ENCODE peak calls at places on chromosomes 6 and 20, in seven cellular contexts. One of them, this sample, is unnamed. For H3K4me1, the result is how much of the 10 kb centered on the place peaks cover.

GRCh38 chr6:80439721-80440488 is 333.4 kb downstream of the BCKDHB start:
- DNase-seq in fibroblast of lung: no peak
- DNase-seq in GM23248: no peak
- DNase-seq in H9: no peak
- DNase-seq in neuronal stem cell: no peak
- DNase-seq in mammary epithelial cell: peak
- DNase-seq in trophoblast cell: peak
- DNase-seq in this sample: no peak

GRCh38 chr20:45345104-45345936 is 2.9 kb downstream of the SDC4 start:
- DNase-seq in fibroblast of lung: no peak
- DNase-seq in GM23248: no peak
- DNase-seq in H9: no peak
- DNase-seq in neuronal stem cell: no peak
- DNase-seq in mammary epithelial cell: peak
- DNase-seq in trophoblast cell: peak
- DNase-seq in this sample: no peak

GRCh38 chr6:3205913-3206312 is 21.5 kb downstream of the TUBB2B start:
- DNase-seq in fibroblast of lung: peak
- DNase-seq in GM23248: peak
- DNase-seq in H9: no peak
- DNase-seq in neuronal stem cell: no peak
- DNase-seq in mammary epithelial cell: peak
- DNase-seq in trophoblast cell: peak
- DNase-seq in this sample: peak

GRCh38 chr6:45684476-45684875 is 306.7 kb upstream of the SUPT3H start:
- DNase-seq in fibroblast of lung: no peak
- DNase-seq in GM23248: no peak
- DNase-seq in H9: no peak
- DNase-seq in neuronal stem cell: no peak
- DNase-seq in mammary epithelial cell: no peak
- DNase-seq in trophoblast cell: no peak
- DNase-seq in this sample: no peak

GRCh38 chr6:90860822-90861601 is 274.1 kb upstream of the MAP3K7 start:
- DNase-seq in fibroblast of lung: peak
- DNase-seq in GM23248: peak
- DNase-seq in H9: no peak
- DNase-seq in neuronal stem cell: no peak
- DNase-seq in mammary epithelial cell: no peak
- DNase-seq in trophoblast cell: peak
- DNase-seq in this sample: no peak

GRCh38 chr20:44157061-44157460 is 29.9 kb downstream of the JPH2 start:
- DNase-seq in fibroblast of lung: no peak
- DNase-seq in GM23248: no peak
- DNase-seq in H9: no peak
- DNase-seq in neuronal stem cell: no peak
- DNase-seq in mammary epithelial cell: no peak
- DNase-seq in trophoblast cell: no peak
- DNase-seq in this sample: no peak

GRCh38 chr6:69231983-69232382 is 564.8 kb downstream of the LMBRD1 start:
- DNase-seq in fibroblast of lung: no peak
- DNase-seq in GM23248: no peak
- DNase-seq in H9: no peak
- DNase-seq in neuronal stem cell: no peak
- DNase-seq in mammary epithelial cell: no peak
- DNase-seq in trophoblast cell: no peak
- DNase-seq in this sample: no peak

GRCh38 chr6:105835373-105835772 is 250.8 kb upstream of the PRDM1 start:
- DNase-seq in fibroblast of lung: peak
- DNase-seq in GM23248: no peak
- DNase-seq in H9: peak
- DNase-seq in neuronal stem cell: peak
- DNase-seq in mammary epithelial cell: peak
- DNase-seq in trophoblast cell: peak
- DNase-seq in this sample: peak

GRCh38 chr6:99712560-99712959 is 105.9 kb downstream of the PRDM13 start:
- DNase-seq in fibroblast of lung: no peak
- DNase-seq in GM23248: no peak
- DNase-seq in H9: no peak
- DNase-seq in neuronal stem cell: no peak
- DNase-seq in mammary epithelial cell: no peak
- DNase-seq in trophoblast cell: no peak
- DNase-seq in this sample: no peak

GRCh38 chr6:56440551-56440981 is 193.2 kb upstream of the COL21A1 start:
- DNase-seq in fibroblast of lung: no peak
- DNase-seq in GM23248: no peak
- DNase-seq in H9: no peak
- DNase-seq in neuronal stem cell: no peak
- DNase-seq in mammary epithelial cell: peak
- DNase-seq in trophoblast cell: no peak
- DNase-seq in this sample: no peak

GRCh38 chr6:123213921-123214320 is 217.9 kb downstream of the CLVS2 start:
- DNase-seq in fibroblast of lung: no peak
- DNase-seq in GM23248: no peak
- DNase-seq in H9: no peak
- DNase-seq in neuronal stem cell: no peak
- DNase-seq in mammary epithelial cell: no peak
- DNase-seq in trophoblast cell: no peak
- DNase-seq in this sample: no peak

GRCh38 chr20:9635756-9636155 is 121.4 kb downstream of the LAMP5 start:
- DNase-seq in fibroblast of lung: no peak
- DNase-seq in GM23248: peak
- DNase-seq in H9: no peak
- DNase-seq in neuronal stem cell: no peak
- DNase-seq in mammary epithelial cell: no peak
- DNase-seq in trophoblast cell: no peak
- DNase-seq in this sample: no peak

GRCh38 chr6:53347921-53348435 is 772 bp downstream of the ELOVL5 start:
- DNase-seq in fibroblast of lung: peak
- DNase-seq in GM23248: peak
- DNase-seq in H9: peak
- DNase-seq in neuronal stem cell: peak
- DNase-seq in mammary epithelial cell: peak
- DNase-seq in trophoblast cell: peak
- DNase-seq in this sample: peak

GRCh38 chr20:8331740-8332412 is 199.8 kb downstream of the PLCB1 start:
- DNase-seq in fibroblast of lung: peak
- DNase-seq in GM23248: peak
- DNase-seq in H9: no peak
- DNase-seq in neuronal stem cell: no peak
- DNase-seq in mammary epithelial cell: no peak
- DNase-seq in trophoblast cell: no peak
- DNase-seq in this sample: no peak

GRCh38 chr20:49323622-49324238 is 45.9 kb upstream of the ZNFX1 start:
- DNase-seq in fibroblast of lung: peak
- DNase-seq in GM23248: peak
- DNase-seq in H9: peak
- DNase-seq in neuronal stem cell: no peak
- DNase-seq in mammary epithelial cell: peak
- DNase-seq in trophoblast cell: peak
- DNase-seq in this sample: peak

GRCh38 chr6:23663652-23664051 is 462.4 kb upstream of the NRSN1 start:
- DNase-seq in fibroblast of lung: no peak
- DNase-seq in GM23248: no peak
- DNase-seq in H9: no peak
- DNase-seq in neuronal stem cell: no peak
- DNase-seq in mammary epithelial cell: no peak
- DNase-seq in trophoblast cell: no peak
- DNase-seq in this sample: no peak

GRCh38 chr20:7308163-7308562 is 540.7 kb downstream of the BMP2 start:
- DNase-seq in fibroblast of lung: no peak
- DNase-seq in GM23248: no peak
- DNase-seq in H9: no peak
- DNase-seq in neuronal stem cell: no peak
- DNase-seq in mammary epithelial cell: peak
- DNase-seq in trophoblast cell: no peak
- DNase-seq in this sample: no peak

GRCh38 chr20:18694071-18694470 is 106.2 kb downstream of the DTD1 start:
- DNase-seq in fibroblast of lung: no peak
- DNase-seq in GM23248: no peak
- DNase-seq in H9: no peak
- DNase-seq in neuronal stem cell: no peak
- DNase-seq in mammary epithelial cell: no peak
- DNase-seq in trophoblast cell: no peak
- DNase-seq in this sample: no peak

GRCh38 chr6:35343092-35343834 is 905 bp downstream of the PPARD start:
- DNase-seq in fibroblast of lung: peak
- DNase-seq in GM23248: peak
- DNase-seq in H9: no peak
- DNase-seq in neuronal stem cell: no peak
- DNase-seq in mammary epithelial cell: peak
- DNase-seq in trophoblast cell: peak
- DNase-seq in this sample: no peak

GRCh38 chr20:57030611-57031600 is 235.5 kb downstream of the BMP7 start:
- DNase-seq in fibroblast of lung: no peak
- DNase-seq in GM23248: peak
- DNase-seq in H9: no peak
- DNase-seq in neuronal stem cell: no peak
- DNase-seq in mammary epithelial cell: no peak
- DNase-seq in trophoblast cell: peak
- DNase-seq in this sample: no peak

GRCh38 chr20:25195962-25196700 is 619 bp downstream of the ENTPD6 start:
- DNase-seq in fibroblast of lung: no peak
- DNase-seq in GM23248: no peak
- DNase-seq in H9: peak
- DNase-seq in neuronal stem cell: no peak
- DNase-seq in mammary epithelial cell: peak
- DNase-seq in trophoblast cell: peak
- DNase-seq in this sample: peak

DNA sequence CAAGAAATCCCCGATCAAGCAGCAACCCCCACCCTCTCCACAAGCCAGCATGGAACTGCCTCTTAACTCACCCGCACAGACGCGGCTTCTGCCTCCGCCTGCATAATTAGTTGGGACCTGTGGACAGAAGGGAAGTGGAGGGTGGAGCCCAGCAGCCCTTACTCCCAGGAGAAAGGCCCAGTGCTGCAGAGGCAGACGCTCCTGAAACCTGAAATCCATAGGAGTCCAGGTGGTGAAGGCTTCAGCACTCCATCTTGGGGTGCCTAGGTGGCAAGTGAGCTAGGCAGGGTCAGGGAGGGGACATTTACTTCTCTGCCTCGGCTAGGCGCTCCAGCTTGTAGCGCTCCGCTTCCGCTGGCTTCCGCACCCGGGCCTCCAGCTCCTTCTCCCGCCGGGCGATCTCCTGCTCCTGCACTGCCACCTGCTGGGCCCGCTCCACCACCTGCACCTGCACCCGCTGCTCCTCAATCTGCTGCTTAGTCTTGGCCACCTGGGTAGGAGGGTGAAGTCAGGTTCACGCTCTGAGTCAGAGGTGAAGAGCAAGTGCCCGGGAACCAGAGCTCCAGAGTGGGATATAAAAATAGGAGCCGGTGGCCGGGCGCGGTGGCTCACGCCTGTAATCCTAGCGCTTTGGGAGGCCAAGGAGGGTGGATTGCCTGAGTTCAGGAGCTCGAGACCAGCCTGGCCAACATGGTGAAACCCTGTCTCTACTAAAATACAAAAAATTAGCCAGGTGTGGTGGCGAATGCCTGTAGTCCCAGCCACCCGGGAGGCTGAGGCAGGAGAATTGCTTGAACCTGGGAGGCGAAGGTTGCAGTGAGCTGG is 10.7 kb downstream of the TUBB start:
- DNase-seq in fibroblast of lung: peak
- DNase-seq in GM23248: peak
- DNase-seq in H9: peak
- DNase-seq in neuronal stem cell: no peak
- DNase-seq in mammary epithelial cell: peak
- DNase-seq in trophoblast cell: peak
- DNase-seq in this sample: peak
- H3K9ac ChIP-seq in fibroblast of lung: no peak
- H3K9ac ChIP-seq in GM23248: no peak
- H3K9ac ChIP-seq in H9: no peak
- H3K9ac ChIP-seq in neuronal stem cell: no peak
- H3K9ac ChIP-seq in mammary epithelial cell: no peak
- H3K9ac ChIP-seq in trophoblast cell: no peak
- H3K9ac ChIP-seq in this sample: no peak

GRCh38 chr6:159686697-159687096 is 6.3 kb downstream of the SOD2 start:
- DNase-seq in fibroblast of lung: no peak
- DNase-seq in GM23248: no peak
- DNase-seq in H9: no peak
- DNase-seq in neuronal stem cell: no peak
- DNase-seq in mammary epithelial cell: no peak
- DNase-seq in trophoblast cell: no peak
- DNase-seq in this sample: no peak

GRCh38 chr6:159692303-159693127 is 526 bp downstream of the SOD2 start:
- DNase-seq in fibroblast of lung: peak
- DNase-seq in GM23248: peak
- DNase-seq in H9: peak
- DNase-seq in neuronal stem cell: peak
- DNase-seq in mammary epithelial cell: peak
- DNase-seq in trophoblast cell: peak
- DNase-seq in this sample: peak

GRCh38 chr6:159691963-159692287 is 1.1 kb downstream of the SOD2 start:
- DNase-seq in fibroblast of lung: no peak
- DNase-seq in GM23248: peak
- DNase-seq in H9: no peak
- DNase-seq in neuronal stem cell: no peak
- DNase-seq in mammary epithelial cell: no peak
- DNase-seq in trophoblast cell: no peak
- DNase-seq in this sample: peak

GRCh38 chr6:159691133-159691962 is 1.7 kb downstream of the SOD2 start:
- DNase-seq in fibroblast of lung: peak
- DNase-seq in GM23248: peak
- DNase-seq in H9: no peak
- DNase-seq in neuronal stem cell: no peak
- DNase-seq in mammary epithelial cell: peak
- DNase-seq in trophoblast cell: peak
- DNase-seq in this sample: no peak

GRCh38 chr6:159688977-159689376 is 4.1 kb downstream of the SOD2 start:
- DNase-seq in fibroblast of lung: no peak
- DNase-seq in GM23248: no peak
- DNase-seq in H9: no peak
- DNase-seq in neuronal stem cell: no peak
- DNase-seq in mammary epithelial cell: no peak
- DNase-seq in trophoblast cell: no peak
- DNase-seq in this sample: no peak
- H3K4me1 ChIP-seq in fibroblast of lung: under half
- H3K4me1 ChIP-seq in GM23248: under half
- H3K4me1 ChIP-seq in H9: under half
- H3K4me1 ChIP-seq in neuronal stem cell: under half
- H3K4me1 ChIP-seq in mammary epithelial cell: under half
- H3K4me1 ChIP-seq in trophoblast cell: under half
- H3K4me1 ChIP-seq in this sample: under half

GRCh38 chr20:36859700-36860330 is 16.1 kb upstream of the TLDC2 start:
- DNase-seq in fibroblast of lung: no peak
- DNase-seq in GM23248: no peak
- DNase-seq in H9: no peak
- DNase-seq in neuronal stem cell: no peak
- DNase-seq in mammary epithelial cell: no peak
- DNase-seq in trophoblast cell: no peak
- DNase-seq in this sample: no peak
- H3K9ac ChIP-seq in fibroblast of lung: no peak
- H3K9ac ChIP-seq in GM23248: no peak
- H3K9ac ChIP-seq in H9: no peak
- H3K9ac ChIP-seq in neuronal stem cell: no peak
- H3K9ac ChIP-seq in mammary epithelial cell: no peak
- H3K9ac ChIP-seq in trophoblast cell: no peak
- H3K9ac ChIP-seq in this sample: no peak

DNA sequence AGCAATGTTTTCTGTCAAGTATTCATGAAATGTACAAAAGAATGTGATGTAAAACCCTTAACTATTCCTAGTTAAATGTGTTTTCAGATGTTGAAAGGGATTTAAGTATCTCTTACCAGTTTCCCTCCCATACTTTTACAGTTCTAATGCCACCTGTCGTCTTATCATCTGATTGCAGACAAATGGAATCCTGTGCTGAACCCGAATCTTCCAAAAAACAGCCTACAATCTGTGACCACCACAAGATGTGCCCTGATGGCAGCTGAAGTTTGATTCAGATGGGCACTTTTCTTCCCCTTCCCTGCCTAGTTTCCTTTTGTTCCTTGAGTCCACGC is 1.9 kb downstream of the TOMM6 start:
- DNase-seq in fibroblast of lung: no peak
- DNase-seq in GM23248: no peak
- DNase-seq in H9: no peak
- DNase-seq in neuronal stem cell: no peak
- DNase-seq in mammary epithelial cell: no peak
- DNase-seq in trophoblast cell: no peak
- DNase-seq in this sample: peak
- H3K4me1 ChIP-seq in fibroblast of lung: under half
- H3K4me1 ChIP-seq in GM23248: under half
- H3K4me1 ChIP-seq in H9: under half
- H3K4me1 ChIP-seq in neuronal stem cell: under half
- H3K4me1 ChIP-seq in mammary epithelial cell: under half
- H3K4me1 ChIP-seq in trophoblast cell: under half
- H3K4me1 ChIP-seq in this sample: under half

This sample was measured in endodermal cell.